ENCODE peak calls at places on chromosomes 13 and 19, in six cellular contexts. One of them, this sample, is unnamed.

GRCh38 chr19:16945364-16945714 is 56.5 kb downstream of the F2RL3 start:
- DNase-seq in upper lobe of right lung: no peak
- DNase-seq in PC-3: no peak
- DNase-seq in activated B cell treated with CpG ODN at 0.5 μM for 24 hours: no peak
- DNase-seq in heart right ventricle: no peak
- DNase-seq in tibial nerve: no peak
- DNase-seq in this sample: no peak

GRCh38 chr13:75258159-75258782 is 223.7 kb downstream of the TBC1D4 start:
- DNase-seq in upper lobe of right lung: no peak
- DNase-seq in heart right ventricle: no peak
- DNase-seq in activated B cell treated with CpG ODN at 0.5 μM for 24 hours: no peak
- DNase-seq in PC-3: peak
- DNase-seq in tibial nerve: no peak
- DNase-seq in this sample: no peak

GRCh38 chr13:42996584-42996983 is 4.5 kb upstream of the EPSTI1 start:
- DNase-seq in PC-3: peak
- DNase-seq in upper lobe of right lung: no peak
- DNase-seq in activated B cell treated with CpG ODN at 0.5 μM for 24 hours: no peak
- DNase-seq in heart right ventricle: no peak
- DNase-seq in tibial nerve: no peak
- DNase-seq in this sample: no peak

GRCh38 chr13:71922191-71922590 is 55.2 kb upstream of the DACH1 start:
- DNase-seq in activated B cell treated with CpG ODN at 0.5 μM for 24 hours: no peak
- DNase-seq in tibial nerve: no peak
- DNase-seq in heart right ventricle: no peak
- DNase-seq in upper lobe of right lung: no peak
- DNase-seq in PC-3: no peak
- DNase-seq in this sample: no peak

GRCh38 chr19:18915639-18916038 is 3.5 kb downstream of the COPE start:
- DNase-seq in upper lobe of right lung: no peak
- DNase-seq in PC-3: peak
- DNase-seq in tibial nerve: no peak
- DNase-seq in heart right ventricle: no peak
- DNase-seq in activated B cell treated with CpG ODN at 0.5 μM for 24 hours: no peak
- DNase-seq in this sample: peak

GRCh38 chr19:38263696-38264485 is 482 bp upstream of the SPINT2 start:
- DNase-seq in PC-3: peak
- DNase-seq in upper lobe of right lung: peak
- DNase-seq in activated B cell treated with CpG ODN at 0.5 μM for 24 hours: peak
- DNase-seq in tibial nerve: no peak
- DNase-seq in heart right ventricle: no peak
- DNase-seq in this sample: peak

GRCh38 chr13:114118763-114119123 is 13.7 kb downstream of the RASA3 start:
- DNase-seq in upper lobe of right lung: no peak
- DNase-seq in PC-3: peak
- DNase-seq in activated B cell treated with CpG ODN at 0.5 μM for 24 hours: no peak
- DNase-seq in tibial nerve: no peak
- DNase-seq in heart right ventricle: no peak
- DNase-seq in this sample: peak

GRCh38 chr19:32287086-32287485 is 58.3 kb upstream of the ZNF507 start:
- DNase-seq in heart right ventricle: no peak
- DNase-seq in tibial nerve: no peak
- DNase-seq in PC-3: no peak
- DNase-seq in upper lobe of right lung: no peak
- DNase-seq in activated B cell treated with CpG ODN at 0.5 μM for 24 hours: no peak
- DNase-seq in this sample: no peak

GRCh38 chr19:15829277-15829770 is 13.9 kb upstream of the OR10H1 start:
- DNase-seq in tibial nerve: no peak
- DNase-seq in activated B cell treated with CpG ODN at 0.5 μM for 24 hours: no peak
- DNase-seq in upper lobe of right lung: no peak
- DNase-seq in heart right ventricle: no peak
- DNase-seq in PC-3: no peak
- DNase-seq in this sample: no peak

GRCh38 chr13:71770710-71771109 is 96.3 kb downstream of the DACH1 start:
- DNase-seq in PC-3: no peak
- DNase-seq in tibial nerve: no peak
- DNase-seq in upper lobe of right lung: no peak
- DNase-seq in activated B cell treated with CpG ODN at 0.5 μM for 24 hours: no peak
- DNase-seq in heart right ventricle: no peak
- DNase-seq in this sample: no peak

GRCh38 chr13:49814551-49815270 is 22.2 kb upstream of the KPNA3 start:
- DNase-seq in tibial nerve: no peak
- DNase-seq in upper lobe of right lung: no peak
- DNase-seq in heart right ventricle: no peak
- DNase-seq in activated B cell treated with CpG ODN at 0.5 μM for 24 hours: no peak
- DNase-seq in PC-3: peak
- DNase-seq in this sample: no peak

GRCh38 chr19:10431254-10431942 is 11.1 kb downstream of the PDE4A start:
- DNase-seq in tibial nerve: no peak
- DNase-seq in activated B cell treated with CpG ODN at 0.5 μM for 24 hours: peak
- DNase-seq in heart right ventricle: no peak
- DNase-seq in upper lobe of right lung: peak
- DNase-seq in PC-3: peak
- DNase-seq in this sample: no peak

GRCh38 chr19:7904074-7905020 is 670 bp downstream of the MAP2K7 start:
- DNase-seq in tibial nerve: no peak
- DNase-seq in PC-3: no peak
- DNase-seq in heart right ventricle: no peak
- DNase-seq in activated B cell treated with CpG ODN at 0.5 μM for 24 hours: no peak
- DNase-seq in upper lobe of right lung: peak
- DNase-seq in this sample: peak

GRCh38 chr13:19634129-19634740 is 776 bp downstream of the MPHOSPH8 start:
- DNase-seq in heart right ventricle: no peak
- DNase-seq in tibial nerve: no peak
- DNase-seq in PC-3: peak
- DNase-seq in upper lobe of right lung: no peak
- DNase-seq in activated B cell treated with CpG ODN at 0.5 μM for 24 hours: no peak
- DNase-seq in this sample: no peak

GRCh38 chr13:74134777-74135305 is 637 bp upstream of the KLF12 start:
- DNase-seq in heart right ventricle: peak
- DNase-seq in activated B cell treated with CpG ODN at 0.5 μM for 24 hours: peak
- DNase-seq in PC-3: peak
- DNase-seq in tibial nerve: peak
- DNase-seq in upper lobe of right lung: peak
- DNase-seq in this sample: peak

GRCh38 chr13:45162821-45163220 is 38.0 kb downstream of the KCTD4 start:
- DNase-seq in activated B cell treated with CpG ODN at 0.5 μM for 24 hours: no peak
- DNase-seq in PC-3: peak
- DNase-seq in upper lobe of right lung: no peak
- DNase-seq in heart right ventricle: no peak
- DNase-seq in tibial nerve: no peak
- DNase-seq in this sample: no peak

GRCh38 chr19:21468791-21469190 is 36.6 kb upstream of the ZNF429 start:
- DNase-seq in PC-3: no peak
- DNase-seq in heart right ventricle: no peak
- DNase-seq in upper lobe of right lung: peak
- DNase-seq in tibial nerve: no peak
- DNase-seq in activated B cell treated with CpG ODN at 0.5 μM for 24 hours: no peak
- DNase-seq in this sample: no peak

GRCh38 chr13:79246575-79246949 is 159.5 kb downstream of the RBM26 start:
- DNase-seq in PC-3: peak
- DNase-seq in heart right ventricle: no peak
- DNase-seq in activated B cell treated with CpG ODN at 0.5 μM for 24 hours: no peak
- DNase-seq in tibial nerve: no peak
- DNase-seq in upper lobe of right lung: no peak
- DNase-seq in this sample: no peak
- TF ChIP-seq CTCF in PC-3: no peak
- TF ChIP-seq CTCF in heart right ventricle: no peak
- TF ChIP-seq CTCF in activated B cell treated with CpG ODN at 0.5 μM for 24 hours: no peak
- TF ChIP-seq CTCF in tibial nerve: no peak
- TF ChIP-seq CTCF in upper lobe of right lung: no peak
- TF ChIP-seq CTCF in this sample: no peak

GRCh38 chr13:40080676-40081075 is 425.2 kb downstream of the COG6 start:
- DNase-seq in heart right ventricle: no peak
- DNase-seq in activated B cell treated with CpG ODN at 0.5 μM for 24 hours: no peak
- DNase-seq in PC-3: no peak
- DNase-seq in tibial nerve: no peak
- DNase-seq in upper lobe of right lung: no peak
- DNase-seq in this sample: no peak

GRCh38 chr13:40083841-40084240 is 428.4 kb downstream of the COG6 start:
- DNase-seq in upper lobe of right lung: no peak
- DNase-seq in tibial nerve: no peak
- DNase-seq in PC-3: no peak
- DNase-seq in heart right ventricle: no peak
- DNase-seq in activated B cell treated with CpG ODN at 0.5 μM for 24 hours: no peak
- DNase-seq in this sample: no peak

GRCh38 chr13:40084934-40085333 is 429.5 kb downstream of the COG6 start:
- DNase-seq in upper lobe of right lung: no peak
- DNase-seq in activated B cell treated with CpG ODN at 0.5 μM for 24 hours: no peak
- DNase-seq in PC-3: no peak
- DNase-seq in tibial nerve: no peak
- DNase-seq in heart right ventricle: no peak
- DNase-seq in this sample: no peak

GRCh38 chr13:40079721-40080120 is 424.3 kb downstream of the COG6 start:
- DNase-seq in heart right ventricle: no peak
- DNase-seq in PC-3: no peak
- DNase-seq in upper lobe of right lung: no peak
- DNase-seq in tibial nerve: no peak
- DNase-seq in activated B cell treated with CpG ODN at 0.5 μM for 24 hours: no peak
- DNase-seq in this sample: no peak

DNA sequence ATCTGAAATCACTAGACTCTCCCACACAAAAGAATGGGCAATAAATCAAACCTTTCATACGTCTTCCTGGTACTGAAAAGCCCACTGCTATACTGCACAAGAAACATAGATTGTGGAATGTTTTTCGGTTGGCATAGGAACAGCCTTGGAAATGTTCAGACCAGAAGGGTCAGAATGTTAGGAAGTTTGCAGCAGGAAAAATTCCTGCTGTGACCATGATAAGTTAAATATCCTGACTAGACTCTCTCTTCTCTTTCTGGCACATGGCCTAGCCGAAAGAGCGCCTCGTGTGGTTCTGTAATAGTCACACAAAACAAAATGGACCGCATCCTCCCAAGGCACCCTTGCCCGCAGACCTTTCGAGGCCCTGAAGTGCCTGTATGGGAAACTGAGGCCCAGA is 427.2 kb downstream of the COG6 start:
- DNase-seq in activated B cell treated with CpG ODN at 0.5 μM for 24 hours: no peak
- DNase-seq in heart right ventricle: no peak
- DNase-seq in tibial nerve: no peak
- DNase-seq in upper lobe of right lung: no peak
- DNase-seq in PC-3: no peak
- DNase-seq in this sample: no peak
- TF ChIP-seq CTCF in activated B cell treated with CpG ODN at 0.5 μM for 24 hours: no peak
- TF ChIP-seq CTCF in heart right ventricle: no peak
- TF ChIP-seq CTCF in tibial nerve: no peak
- TF ChIP-seq CTCF in upper lobe of right lung: no peak
- TF ChIP-seq CTCF in PC-3: no peak
- TF ChIP-seq CTCF in this sample: no peak

GRCh38 chr19:1249990-1250298 is 1.6 kb downstream of the MIDN start:
- DNase-seq in PC-3: no peak
- DNase-seq in heart right ventricle: no peak
- DNase-seq in tibial nerve: no peak
- DNase-seq in upper lobe of right lung: no peak
- DNase-seq in activated B cell treated with CpG ODN at 0.5 μM for 24 hours: no peak
- DNase-seq in this sample: no peak

GRCh38 chr19:1245884-1246816 is 2.2 kb upstream of the MIDN start:
- DNase-seq in activated B cell treated with CpG ODN at 0.5 μM for 24 hours: no peak
- DNase-seq in heart right ventricle: peak
- DNase-seq in PC-3: no peak
- DNase-seq in tibial nerve: no peak
- DNase-seq in upper lobe of right lung: peak
- DNase-seq in this sample: no peak

GRCh38 chr19:1248454-1249297 is at the start of gene MIDN:
- DNase-seq in activated B cell treated with CpG ODN at 0.5 μM for 24 hours: peak
- DNase-seq in heart right ventricle: peak
- DNase-seq in PC-3: peak
- DNase-seq in tibial nerve: no peak
- DNase-seq in upper lobe of right lung: peak
- DNase-seq in this sample: peak

GRCh38 chr19:1249298-1249989 is 1.1 kb downstream of the MIDN start:
- DNase-seq in upper lobe of right lung: peak
- DNase-seq in PC-3: peak
- DNase-seq in activated B cell treated with CpG ODN at 0.5 μM for 24 hours: peak
- DNase-seq in heart right ventricle: peak
- DNase-seq in tibial nerve: peak
- DNase-seq in this sample: peak

DNA sequence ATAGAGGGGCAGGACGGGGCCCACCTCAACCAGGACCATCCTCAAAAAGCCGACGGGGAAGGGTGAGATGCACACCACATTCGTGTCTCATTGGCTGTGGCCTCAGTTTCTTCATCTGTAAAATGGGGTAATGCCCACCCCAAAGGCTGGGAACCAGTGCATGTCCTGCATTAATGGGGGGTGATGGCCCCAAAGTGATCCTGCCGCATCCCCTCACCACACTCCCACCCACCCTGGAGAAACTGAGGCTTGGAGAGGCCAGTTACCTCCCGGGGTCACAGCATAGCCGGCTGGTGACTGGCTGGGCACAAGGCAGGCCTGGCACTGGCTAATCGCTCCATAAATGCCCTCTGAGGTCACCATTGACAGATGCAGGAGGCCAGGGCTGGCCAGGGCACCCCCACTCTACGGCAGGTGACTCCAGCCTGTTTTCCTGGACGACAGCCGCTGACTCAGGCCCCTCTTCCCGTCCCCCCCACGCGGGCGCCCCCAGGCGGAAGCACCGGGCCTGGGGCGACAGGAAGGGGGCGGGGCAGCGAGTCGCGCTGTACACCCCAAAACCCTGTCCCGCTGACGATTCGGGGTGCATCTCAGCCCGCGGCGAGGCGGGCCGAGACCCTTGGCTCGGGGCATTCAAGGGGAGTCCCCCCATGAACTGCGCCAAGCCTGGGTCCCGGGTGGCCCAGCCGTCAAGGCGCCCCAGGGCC is 483 bp upstream of the MIDN start:
- DNase-seq in activated B cell treated with CpG ODN at 0.5 μM for 24 hours: peak
- DNase-seq in upper lobe of right lung: peak
- DNase-seq in PC-3: peak
- DNase-seq in heart right ventricle: peak
- DNase-seq in tibial nerve: no peak
- DNase-seq in this sample: peak
- TF ChIP-seq CTCF in activated B cell treated with CpG ODN at 0.5 μM for 24 hours: no peak
- TF ChIP-seq CTCF in upper lobe of right lung: peak
- TF ChIP-seq CTCF in PC-3: peak
- TF ChIP-seq CTCF in heart right ventricle: no peak
- TF ChIP-seq CTCF in tibial nerve: no peak
- TF ChIP-seq CTCF in this sample: no peak

DNA sequence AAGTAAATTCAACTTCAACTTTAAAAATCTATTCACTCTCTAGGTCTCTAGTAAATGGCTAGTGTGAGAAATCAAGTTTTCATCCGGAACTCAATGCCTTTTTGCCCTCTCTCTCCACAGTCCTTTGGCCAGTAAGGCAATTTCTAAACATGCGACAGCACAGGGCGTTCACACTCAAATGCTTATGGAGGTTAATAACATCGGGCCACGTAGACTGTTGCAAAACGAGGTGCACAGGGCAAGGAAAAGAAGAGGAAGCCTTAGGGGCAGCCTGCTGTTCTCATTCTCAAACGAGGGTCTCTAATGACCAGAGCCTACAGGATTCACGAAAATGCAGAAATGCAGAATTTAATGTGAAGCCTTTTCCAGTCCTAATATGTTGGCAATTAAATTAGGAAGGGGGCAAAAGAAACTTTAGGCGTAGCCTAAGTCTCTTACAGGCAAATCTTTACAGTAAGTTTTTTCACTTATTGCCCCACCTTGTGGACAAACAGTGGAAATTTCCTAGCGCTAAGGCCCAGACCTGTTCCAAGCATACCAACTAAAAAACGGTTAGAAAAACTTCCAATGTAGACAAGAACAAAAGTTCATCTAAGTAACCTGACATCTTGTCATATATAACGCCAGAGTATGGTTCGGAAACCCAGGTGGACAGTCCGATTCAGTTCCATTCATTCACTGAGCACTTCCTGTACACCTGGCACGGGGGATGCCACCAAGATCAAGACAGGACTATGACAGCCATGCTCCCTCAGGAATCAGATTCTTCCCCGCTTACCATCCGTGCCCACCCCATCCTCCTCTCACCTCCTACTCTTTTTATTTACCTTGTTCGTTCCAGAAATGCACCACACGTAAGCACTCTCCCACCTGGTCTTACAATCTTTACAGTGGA is 5.1 kb downstream of the ZAR1L start:
- DNase-seq in heart right ventricle: no peak
- DNase-seq in PC-3: peak
- DNase-seq in tibial nerve: no peak
- DNase-seq in upper lobe of right lung: no peak
- DNase-seq in activated B cell treated with CpG ODN at 0.5 μM for 24 hours: no peak
- DNase-seq in this sample: no peak
- TF ChIP-seq CTCF in heart right ventricle: peak
- TF ChIP-seq CTCF in PC-3: peak
- TF ChIP-seq CTCF in tibial nerve: peak
- TF ChIP-seq CTCF in upper lobe of right lung: peak
- TF ChIP-seq CTCF in activated B cell treated with CpG ODN at 0.5 μM for 24 hours: no peak
- TF ChIP-seq CTCF in this sample: peak